ENCODE peak calls at places on chromosomes 3 and 15, in four cellular contexts. I is right lobe of liver, M is heart left ventricle, V is A549. H is an unnamed sample.
A peak's percentile ranks its signal among the peaks of the same experiment; 100 is the strongest.

GRCh38 chr3:192879346-192880031 is 38.2 kb downstream of the MB21D2 start:
- DNase-seq in I (no peak), M (no peak), V (peak; percentile 87), H (no peak)

GRCh38 chr15:28012231-28012630 is 86.9 kb downstream of the OCA2 start:
- DNase-seq in V (no peak), M (no peak), I (no peak), H (no peak)

GRCh38 chr3:15271785-15272381 is 60.5 kb downstream of the SH3BP5 start:
- DNase-seq in I (peak; percentile 67), M (peak; percentile 67), V (no peak), H (peak; percentile 92)

GRCh38 chr3:126676919-126677705 is 22.2 kb upstream of the TXNRD3 start:
- DNase-seq in M (no peak), I (no peak), V (no peak), H (no peak)

GRCh38 chr3:96813820-96814580 is 394 bp upstream of the EPHA6 start:
- DNase-seq in V (peak; percentile 50), I (peak; percentile 58), M (peak; percentile 24), H (peak; percentile 71)

GRCh38 chr3:37530298-37530697 is 331.4 kb upstream of the CTDSPL start:
- DNase-seq in I (no peak), M (no peak), V (no peak), H (no peak)

GRCh38 chr3:35500641-35501353 is 138.5 kb upstream of the ARPP21 start:
- DNase-seq in M (no peak), V (no peak), I (no peak), H (no peak)

GRCh38 chr3:24101676-24102168 is 156.6 kb downstream of the NR1D2 start:
- DNase-seq in I (no peak), M (no peak), V (no peak), H (no peak)

GRCh38 chr3:67094769-67095168 is 96.7 kb downstream of the KBTBD8 start:
- DNase-seq in M (no peak), V (no peak), I (no peak), H (no peak)

GRCh38 chr3:171328419-171329082 is 131.7 kb downstream of the TNIK start:
- DNase-seq in M (no peak), V (peak; percentile 30), I (no peak), H (peak; percentile 75)

GRCh38 chr3:153245661-153246060 is 83.6 kb downstream of the RAP2B start:
- DNase-seq in V (no peak), I (no peak), M (no peak), H (no peak)

GRCh38 chr3:72582211-72582878 is 265.9 kb downstream of the SHQ1 start:
- DNase-seq in I (no peak), V (no peak), M (no peak), H (no peak)

GRCh38 chr3:155244206-155244605 is 49.3 kb downstream of the STRIT1 start:
- DNase-seq in I (no peak), V (no peak), M (no peak), H (no peak)

GRCh38 chr15:57769266-57769665 is 62.8 kb downstream of the POLR2M start:
- DNase-seq in I (no peak), V (no peak), M (peak; percentile 82), H (no peak)

GRCh38 chr15:70234256-70234965 is 136.7 kb upstream of the TLE3 start:
- DNase-seq in V (no peak), M (no peak), I (no peak), H (peak; percentile 15)

GRCh38 chr3:22996926-22997600 is 206.1 kb upstream of the UBE2E2 start:
- DNase-seq in V (no peak), M (no peak), I (no peak), H (no peak)

GRCh38 chr3:150588027-150588830 is 14.9 kb upstream of the SELENOT start:
- DNase-seq in V (no peak), I (no peak), M (peak; percentile 28), H (no peak)

GRCh38 chr3:182708810-182709209 is 84.5 kb upstream of the ATP11B start:
- DNase-seq in I (no peak), M (no peak), V (no peak), H (no peak)

GRCh38 chr15:39837454-39837853 is 54.8 kb upstream of the FSIP1 start:
- DNase-seq in V (no peak), M (no peak), I (no peak), H (no peak)

GRCh38 chr3:167631471-167631870 is 22.3 kb downstream of the WDR49 start:
- DNase-seq in M (no peak), V (no peak), I (no peak), H (no peak)

GRCh38 chr15:74635228-74635627 is 19.6 kb downstream of the CLK3 start:
- DNase-seq in M (no peak), I (peak; percentile 65), V (peak; percentile 68), H (peak; percentile 90)

GRCh38 chr3:115187149-115187757 is 40.2 kb upstream of the ZBTB20 start:
- DNase-seq in V (no peak), I (no peak), M (no peak), H (no peak)

GRCh38 chr3:110384601-110385000 is 687.0 kb upstream of the NECTIN3 start:
- DNase-seq in V (peak; percentile 61), M (no peak), I (no peak), H (no peak)

GRCh38 chr3:122030381-122031122 is 8.5 kb upstream of the ILDR1 start:
- DNase-seq in V (no peak), I (no peak), M (no peak), H (no peak)

GRCh38 chr3:37892917-37893595 is 31.4 kb downstream of the CTDSPL start:
- DNase-seq in M (peak; percentile 71), I (peak; percentile 64), V (no peak), H (peak; percentile 78)

GRCh38 chr15:23422099-23422945 is 24.7 kb downstream of the GOLGA6L2 start:
- DNase-seq in V (peak; percentile 29), M (no peak), I (no peak), H (no peak)

GRCh38 chr3:100269410-100270217 is 8.8 kb downstream of the TBC1D23 start:
- DNase-seq in M (no peak), I (no peak), V (no peak), H (no peak)

GRCh38 chr15:43974852-43975251 is 148.1 kb downstream of the WDR76 start:
- DNase-seq in V (no peak), I (no peak), M (no peak), H (no peak)
- TF ChIP-seq CTCF in V (no peak), I (no peak), M (no peak), H (no peak)

DNA sequence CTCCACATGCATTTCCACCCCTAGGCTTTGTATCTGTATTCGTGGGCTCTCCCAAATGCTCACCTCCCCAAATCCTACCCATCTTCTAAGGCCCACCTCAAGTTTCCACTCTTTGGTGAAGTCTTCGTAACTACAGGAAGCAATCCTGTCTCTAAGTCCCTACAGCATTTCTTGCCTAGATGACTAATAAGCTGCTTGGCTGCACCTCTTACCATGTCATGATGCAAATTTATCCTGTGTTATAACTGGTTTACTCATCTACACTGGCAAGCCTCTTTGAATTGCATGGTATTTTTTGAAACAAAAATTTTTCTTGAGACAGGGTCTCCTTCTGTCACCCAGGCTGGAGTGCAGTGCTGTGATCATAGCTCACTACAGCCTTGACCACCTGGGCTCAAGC is 73.3 kb downstream of the SETMAR start:
- DNase-seq in I (no peak), V (no peak), M (no peak), H (no peak)
- TF ChIP-seq POLR2A in I (no peak), V (no peak), M (no peak), H (no peak)

GRCh38 chr3:49723301-49723630 is 485 bp downstream of the GMPPB start:
- DNase-seq in M (no peak), I (peak; percentile 74), V (peak; percentile 48), H (peak; percentile 93)
- H3K27ac ChIP-seq in M (peak overlapping the region; percentile 84), I (peak overlapping the region; percentile 91), V (peak overlapping the region; percentile 94), H (peak overlapping the region; percentile 79)

GRCh38 chr3:138051946-138052802 is 42.2 kb downstream of the CLDN18 start:
- DNase-seq in V (peak; percentile 45), M (no peak), I (peak; percentile 33), H (no peak)
- TF ChIP-seq CTCF in V (peak; percentile 56), M (peak; percentile 60), I (peak; percentile 30), H (peak; percentile 13)